ENCODE peak calls at places on chromosomes 16 and 17, in four cellular contexts. X is lower leg skin, O is colonic mucosa, I is EL. N is an unnamed sample.

GRCh38 chr17:3582921-3583320 is 25.3 kb upstream of the TRPV3 start:
- DNase-seq in I (no peak), X (no peak), O (no peak), N (no peak)

GRCh38 chr17:6257339-6257738 is 177.6 kb downstream of the AIPL1 start:
- DNase-seq in I (peak), O (no peak), X (no peak), N (no peak)

GRCh38 chr17:37694734-37695133 is 50.1 kb downstream of the HNF1B start:
- DNase-seq in O (no peak), I (no peak), X (no peak), N (no peak)

GRCh38 chr17:76199466-76199865 is 40.8 kb downstream of the RNF157 start:
- DNase-seq in O (no peak), X (no peak), I (no peak), N (no peak)

GRCh38 chr16:67082891-67083290 is 26.9 kb upstream of the PHAF1 start:
- DNase-seq in X (no peak), I (peak), O (no peak), N (no peak)

GRCh38 chr17:6544770-6545169 is 11.6 kb downstream of the PITPNM3 start:
- DNase-seq in I (no peak), O (no peak), X (no peak), N (no peak)

GRCh38 chr17:64992325-64992802 is 64.2 kb downstream of the GNA13 start:
- DNase-seq in X (peak), O (no peak), I (peak), N (no peak)

GRCh38 chr16:81409016-81409556 is 35.5 kb upstream of the CMIP start:
- DNase-seq in I (no peak), X (no peak), O (no peak), N (no peak)

GRCh38 chr16:11312718-11313492 is 31.8 kb upstream of the PRM1 start:
- DNase-seq in I (peak), X (no peak), O (peak), N (no peak)

GRCh38 chr16:17277981-17278381 is 192.8 kb downstream of the XYLT1 start:
- DNase-seq in O (peak), I (no peak), X (no peak), N (peak)

N was measured in GM20000.